ENCODE peak calls at places on chromosomes 13 and 19, in six cellular contexts. F is heart left ventricle, K is Panc1, C is thoracic aorta, Z is pancreas, P is breast epithelium. L is an unnamed sample.
A peak's percentile ranks its signal among the peaks of the same experiment; 100 is the strongest.

GRCh38 chr19:47228937-47229673 is 1.9 kb downstream of the BBC3 start:
- DNase-seq in Z (no peak), C (no peak), F (no peak), K (no peak), P (no peak), L (no peak)

GRCh38 chr19:38706792-38707511 is 37.3 kb downstream of the CAPN12 start:
- DNase-seq in K (no peak), C (no peak), P (no peak), F (no peak), Z (no peak), L (no peak)

GRCh38 chr13:94313321-94313720 is 166.2 kb downstream of the DCT start:
- DNase-seq in Z (no peak), F (no peak), K (no peak), C (no peak), P (no peak), L (no peak)

GRCh38 chr19:44072543-44073401 is 813 bp downstream of the ZNF284 start:
- DNase-seq in P (no peak), F (no peak), Z (no peak), C (no peak), K (no peak), L (no peak)

GRCh38 chr19:51681286-51681956 is 11.7 kb upstream of the SPACA6 start:
- DNase-seq in P (no peak), F (no peak), C (no peak), Z (no peak), K (no peak), L (peak; percentile 28)

GRCh38 chr13:109933476-109933875 is 147.1 kb upstream of the IRS2 start:
- DNase-seq in P (no peak), C (no peak), Z (no peak), F (no peak), K (no peak), L (no peak)

GRCh38 chr19:2728783-2729387 is 7.7 kb upstream of the DIRAS1 start:
- DNase-seq in C (no peak), P (no peak), Z (no peak), F (no peak), K (no peak), L (no peak)

GRCh38 chr13:30898721-30899188 is 7.3 kb upstream of the MEDAG start:
- DNase-seq in P (no peak), Z (no peak), F (peak; percentile 41), K (no peak), C (peak; percentile 48), L (no peak)

GRCh38 chr19:16470911-16471811 is 609 bp downstream of the EPS15L1 start:
- DNase-seq in Z (no peak), K (no peak), F (no peak), P (no peak), C (no peak), L (no peak)

GRCh38 chr19:12665646-12666304 is 767 bp downstream of the MAN2B1 start:
- DNase-seq in C (no peak), P (no peak), K (no peak), Z (no peak), F (no peak), L (no peak)

GRCh38 chr13:58087566-58087965 is 456.0 kb downstream of the PCDH17 start:
- DNase-seq in Z (no peak), C (no peak), K (no peak), F (no peak), P (no peak), L (no peak)

GRCh38 chr19:1837222-1837565 is 11.1 kb downstream of the REXO1 start:
- DNase-seq in Z (peak; percentile 25), P (no peak), F (no peak), C (no peak), K (no peak), L (no peak)

GRCh38 chr19:18282021-18282787 is 782 bp upstream of the JUND start:
- DNase-seq in F (no peak), K (no peak), C (peak; percentile 77), P (no peak), Z (peak; percentile 67), L (no peak)

GRCh38 chr19:50205681-50206138 is 2.3 kb downstream of the MYH14 start:
- DNase-seq in P (peak; percentile 57), K (no peak), C (no peak), Z (peak; percentile 74), F (no peak), L (peak; percentile 66)

GRCh38 chr13:92807343-92807742 is 419.3 kb upstream of the GPC6 start:
- DNase-seq in C (no peak), F (no peak), Z (no peak), P (no peak), K (no peak), L (no peak)

GRCh38 chr13:45331123-45331619 is 9.8 kb downstream of the TPT1 start:
- DNase-seq in P (no peak), C (no peak), Z (no peak), F (no peak), K (no peak), L (no peak)

GRCh38 chr13:75458696-75459422 is 23.1 kb downstream of the TBC1D4 start:
- DNase-seq in P (peak; percentile 57), K (no peak), C (no peak), F (peak; percentile 76), Z (peak; percentile 76), L (peak; percentile 36)

GRCh38 chr13:28754698-28755545 is 36.2 kb upstream of the SLC46A3 start:
- DNase-seq in Z (no peak), P (no peak), C (no peak), K (no peak), F (peak; percentile 39), L (peak; percentile 42)

GRCh38 chr13:28755546-28755870 is 36.7 kb upstream of the SLC46A3 start:
- DNase-seq in P (no peak), K (no peak), Z (no peak), C (no peak), F (no peak), L (no peak)

GRCh38 chr13:28753946-28754345 is 35.2 kb upstream of the SLC46A3 start:
- DNase-seq in P (no peak), F (no peak), C (no peak), K (no peak), Z (no peak), L (no peak)

GRCh38 chr13:28751210-28751935 is 32.6 kb upstream of the SLC46A3 start:
- DNase-seq in F (no peak), P (no peak), C (no peak), K (no peak), Z (no peak), L (no peak)

GRCh38 chr13:28753208-28753892 is 34.6 kb upstream of the SLC46A3 start:
- DNase-seq in P (peak; percentile 65), F (peak; percentile 69), C (peak; percentile 55), Z (no peak), K (peak; percentile 8), L (peak; percentile 44)
- TF ChIP-seq CTCF in P (no peak), F (no peak), C (no peak), Z (no peak), K (no peak), L (no peak)

DNA sequence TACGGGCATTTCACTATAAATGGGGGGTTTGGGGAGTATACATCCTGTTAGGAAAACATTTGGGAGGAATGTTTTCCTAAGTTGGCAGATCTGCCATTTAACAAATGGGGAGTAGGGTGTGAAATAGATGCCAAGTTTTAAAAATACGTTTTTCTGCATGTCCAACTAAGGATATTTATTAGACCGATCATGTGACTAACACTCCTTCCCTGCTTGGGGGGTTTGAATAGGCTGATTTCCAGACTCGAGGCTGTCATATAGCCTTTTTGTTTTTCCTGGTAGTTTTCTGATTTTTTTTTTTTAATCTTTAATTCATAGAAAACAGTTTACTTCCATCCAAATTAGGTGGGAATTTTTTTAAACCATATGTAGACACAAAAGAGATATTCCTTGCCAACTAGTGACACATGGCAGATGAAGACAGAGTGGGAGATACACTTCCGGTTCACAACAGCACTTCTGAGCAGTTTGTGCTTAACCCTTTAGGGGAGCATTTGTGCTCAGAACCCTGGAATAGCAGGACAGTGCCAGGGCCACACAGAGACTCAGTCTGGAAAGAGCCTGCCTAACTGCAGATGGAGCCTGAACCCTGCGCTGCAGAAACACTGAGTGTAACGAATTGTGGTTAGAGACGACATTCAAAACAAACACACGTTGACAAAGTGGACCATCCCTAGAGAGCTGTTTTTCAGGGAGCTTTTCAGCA is 5.6 kb upstream of the GATAD2A start:
- DNase-seq in Z (no peak), C (no peak), K (no peak), F (no peak), P (no peak), L (no peak)
- H3K27ac ChIP-seq in Z (no peak overlapping the region), C (peak overlapping the region; percentile 58), K (peak overlapping the region; percentile 54), F (no peak overlapping the region), P (no peak overlapping the region), L (no peak overlapping the region)

GRCh38 chr19:56623006-56623405 is 20.0 kb upstream of the SMIM17 start:
- DNase-seq in Z (no peak), P (no peak), F (no peak), K (no peak), C (no peak), L (no peak)

GRCh38 chr19:56617531-56617930 is 22.4 kb downstream of the ZNF71 start:
- DNase-seq in Z (no peak), C (no peak), F (no peak), K (no peak), P (no peak), L (no peak)

GRCh38 chr19:56613639-56614038 is 18.5 kb downstream of the ZNF71 start:
- DNase-seq in F (no peak), Z (no peak), K (no peak), P (no peak), C (no peak), L (no peak)

GRCh38 chr19:56622374-56622773 is 20.6 kb upstream of the SMIM17 start:
- DNase-seq in P (no peak), F (no peak), Z (no peak), C (no peak), K (no peak), L (no peak)

DNA sequence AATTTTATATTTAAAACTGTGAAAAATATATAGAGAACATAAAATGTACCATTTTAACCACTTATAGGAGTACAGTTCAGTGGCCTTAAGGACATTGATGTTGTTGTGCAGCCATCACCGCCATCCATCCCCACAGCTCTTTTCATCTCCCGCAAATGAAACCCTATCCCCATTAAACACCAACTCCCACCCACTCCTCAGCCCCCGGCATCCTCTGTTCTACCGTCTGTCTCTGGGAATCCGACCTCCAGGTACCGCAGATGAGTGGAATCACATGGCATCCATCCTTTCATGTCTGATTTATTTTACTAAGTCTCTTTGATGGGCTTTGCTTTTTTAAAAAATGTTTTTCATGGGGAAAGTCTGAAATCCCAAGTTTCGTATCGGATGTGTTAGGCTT is 23.8 kb upstream of the SMIM17 start:
- DNase-seq in K (no peak), C (no peak), F (no peak), P (no peak), Z (no peak), L (no peak)
- H3K9me3 ChIP-seq in K (peaks cover 8% of the 10 kb centered on the region), C (peaks cover 87% of the 10 kb centered on the region), F (no peaks in the 10 kb centered on the region), P (peaks cover 82% of the 10 kb centered on the region), Z (no peaks in the 10 kb centered on the region), L (peaks cover 57% of the 10 kb centered on the region)

DNA sequence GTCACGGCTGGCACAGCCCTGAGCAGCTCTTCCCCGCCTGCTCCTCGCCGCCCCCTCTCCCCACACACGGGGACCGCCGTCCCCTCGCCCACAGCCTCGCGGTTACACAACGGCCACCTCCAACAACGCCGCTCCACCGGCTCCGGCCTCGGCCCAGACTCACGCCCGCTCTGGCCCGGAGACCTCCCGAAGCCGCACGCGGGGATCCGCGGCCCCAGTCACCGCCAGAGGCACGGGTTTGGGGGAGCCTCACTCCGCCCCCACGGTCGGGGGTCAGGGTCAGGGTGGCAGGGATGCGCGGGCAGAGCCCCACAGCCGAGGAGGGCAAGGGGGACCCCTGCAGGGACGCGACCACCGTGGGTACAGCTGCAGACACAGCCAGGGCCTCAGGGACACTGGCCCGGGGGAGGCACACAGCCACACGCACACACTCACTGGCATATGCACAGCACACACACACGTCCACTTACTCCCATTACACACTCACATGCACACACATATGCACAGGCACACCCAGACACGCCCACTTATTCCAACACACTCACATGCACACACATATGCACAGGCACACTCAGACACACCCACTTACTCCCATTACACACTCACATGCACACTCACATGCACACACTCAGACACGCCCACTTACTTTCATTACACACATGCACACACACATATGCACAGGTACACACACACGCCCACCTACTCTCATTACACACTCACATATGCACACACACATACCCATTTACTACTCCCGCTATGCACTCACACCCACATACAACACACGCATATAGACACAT is 1.6 kb downstream of the TTYH1 start:
- DNase-seq in F (no peak), C (no peak), K (no peak), P (no peak), Z (no peak), L (no peak)
- TF ChIP-seq CTCF in F (no peak), C (no peak), K (no peak), P (no peak), Z (no peak), L (no peak)

L was measured in lung.